ENCODE peak calls at places on chromosomes 13 and 19, in six cellular contexts. One of them, this sample, is unnamed.

GRCh38 chr13:24680258-24680920 is at the start of gene ATP12A:
- DNase-seq in AG10803: no peak
- DNase-seq in T-helper 2 cell: peak; percentile 47
- DNase-seq in breast epithelium: no peak
- DNase-seq in progenitor cell of endocrine pancreas: peak; percentile 70
- DNase-seq in NCI-H1105: no peak
- DNase-seq in this sample: no peak

GRCh38 chr19:38004505-38005223 is 97.7 kb downstream of the SIPA1L3 start:
- DNase-seq in AG10803: peak; percentile 97
- DNase-seq in T-helper 2 cell: peak; percentile 6
- DNase-seq in breast epithelium: peak; percentile 96
- DNase-seq in progenitor cell of endocrine pancreas: peak; percentile 18
- DNase-seq in NCI-H1105: peak; percentile 91
- DNase-seq in this sample: peak; percentile 98

GRCh38 chr13:27954406-27954851 is 14.7 kb downstream of the CDX2 start:
- DNase-seq in AG10803: peak; percentile 31
- DNase-seq in T-helper 2 cell: no peak
- DNase-seq in breast epithelium: no peak
- DNase-seq in progenitor cell of endocrine pancreas: no peak
- DNase-seq in NCI-H1105: no peak
- DNase-seq in this sample: no peak

GRCh38 chr19:16893686-16893990 is 4.8 kb downstream of the F2RL3 start:
- DNase-seq in AG10803: no peak
- DNase-seq in T-helper 2 cell: no peak
- DNase-seq in breast epithelium: no peak
- DNase-seq in progenitor cell of endocrine pancreas: no peak
- DNase-seq in NCI-H1105: no peak
- DNase-seq in this sample: no peak

GRCh38 chr19:8208119-8208709 is 956 bp upstream of the CERS4 start:
- DNase-seq in AG10803: no peak
- DNase-seq in T-helper 2 cell: no peak
- DNase-seq in breast epithelium: peak; percentile 73
- DNase-seq in progenitor cell of endocrine pancreas: no peak
- DNase-seq in NCI-H1105: no peak
- DNase-seq in this sample: no peak

GRCh38 chr13:67238277-67238859 is 8.2 kb upstream of the PCDH9 start:
- DNase-seq in AG10803: peak; percentile 32
- DNase-seq in T-helper 2 cell: peak; percentile 12
- DNase-seq in breast epithelium: no peak
- DNase-seq in progenitor cell of endocrine pancreas: no peak
- DNase-seq in NCI-H1105: no peak
- DNase-seq in this sample: peak; percentile 67

GRCh38 chr19:44476559-44477408 is 23.5 kb downstream of the ZNF180 start:
- DNase-seq in AG10803: peak; percentile 6
- DNase-seq in T-helper 2 cell: peak; percentile 36
- DNase-seq in breast epithelium: no peak
- DNase-seq in progenitor cell of endocrine pancreas: no peak
- DNase-seq in NCI-H1105: peak; percentile 29
- DNase-seq in this sample: peak; percentile 21

GRCh38 chr13:110330491-110331001 is 23.5 kb downstream of the COL4A2 start:
- DNase-seq in AG10803: peak; percentile 81
- DNase-seq in T-helper 2 cell: no peak
- DNase-seq in breast epithelium: no peak
- DNase-seq in progenitor cell of endocrine pancreas: no peak
- DNase-seq in NCI-H1105: no peak
- DNase-seq in this sample: no peak

GRCh38 chr13:74278901-74279300 is 144.7 kb upstream of the KLF12 start:
- DNase-seq in AG10803: no peak
- DNase-seq in T-helper 2 cell: no peak
- DNase-seq in breast epithelium: no peak
- DNase-seq in progenitor cell of endocrine pancreas: no peak
- DNase-seq in NCI-H1105: no peak
- DNase-seq in this sample: no peak

GRCh38 chr19:10603873-10604459 is 16.9 kb upstream of the AP1M2 start:
- DNase-seq in AG10803: peak; percentile 34
- DNase-seq in T-helper 2 cell: peak; percentile 61
- DNase-seq in breast epithelium: no peak
- DNase-seq in progenitor cell of endocrine pancreas: no peak
- DNase-seq in NCI-H1105: no peak
- DNase-seq in this sample: peak; percentile 13

GRCh38 chr19:18833849-18834643 is 2.3 kb downstream of the UPF1 start:
- DNase-seq in AG10803: no peak
- DNase-seq in T-helper 2 cell: no peak
- DNase-seq in breast epithelium: no peak
- DNase-seq in progenitor cell of endocrine pancreas: no peak
- DNase-seq in NCI-H1105: peak; percentile 13
- DNase-seq in this sample: no peak

GRCh38 chr13:112250788-112251445 is 125.2 kb upstream of the SPACA7 start:
- DNase-seq in AG10803: no peak
- DNase-seq in T-helper 2 cell: no peak
- DNase-seq in breast epithelium: no peak
- DNase-seq in progenitor cell of endocrine pancreas: no peak
- DNase-seq in NCI-H1105: no peak
- DNase-seq in this sample: no peak

GRCh38 chr13:109667754-109668360 is 118.5 kb downstream of the IRS2 start:
- DNase-seq in AG10803: no peak
- DNase-seq in T-helper 2 cell: no peak
- DNase-seq in breast epithelium: peak; percentile 32
- DNase-seq in progenitor cell of endocrine pancreas: no peak
- DNase-seq in NCI-H1105: peak; percentile 13
- DNase-seq in this sample: no peak

GRCh38 chr13:94234766-94235165 is 244.7 kb downstream of the DCT start:
- DNase-seq in AG10803: no peak
- DNase-seq in T-helper 2 cell: no peak
- DNase-seq in breast epithelium: no peak
- DNase-seq in progenitor cell of endocrine pancreas: no peak
- DNase-seq in NCI-H1105: no peak
- DNase-seq in this sample: no peak

GRCh38 chr13:112184851-112185371 is 118.0 kb downstream of the SOX1 start:
- DNase-seq in AG10803: no peak
- DNase-seq in T-helper 2 cell: no peak
- DNase-seq in breast epithelium: no peak
- DNase-seq in progenitor cell of endocrine pancreas: no peak
- DNase-seq in NCI-H1105: no peak
- DNase-seq in this sample: no peak

GRCh38 chr19:51690359-51691121 is 2.6 kb upstream of the SPACA6 start:
- DNase-seq in AG10803: peak; percentile 71
- DNase-seq in T-helper 2 cell: peak; percentile 83
- DNase-seq in breast epithelium: peak; percentile 51
- DNase-seq in progenitor cell of endocrine pancreas: peak; percentile 40
- DNase-seq in NCI-H1105: peak; percentile 54
- DNase-seq in this sample: peak; percentile 72

GRCh38 chr19:34500656-34501120 is 19.1 kb downstream of the WTIP start:
- DNase-seq in AG10803: no peak
- DNase-seq in T-helper 2 cell: no peak
- DNase-seq in breast epithelium: no peak
- DNase-seq in progenitor cell of endocrine pancreas: no peak
- DNase-seq in NCI-H1105: no peak
- DNase-seq in this sample: no peak

GRCh38 chr19:27774827-27775226 is 1438.1 kb downstream of the UQCRFS1 start:
- DNase-seq in AG10803: no peak
- DNase-seq in T-helper 2 cell: peak; percentile 23
- DNase-seq in breast epithelium: no peak
- DNase-seq in progenitor cell of endocrine pancreas: no peak
- DNase-seq in NCI-H1105: no peak
- DNase-seq in this sample: no peak

GRCh38 chr13:99956473-99957349 is 14.9 kb downstream of the ZIC5 start:
- DNase-seq in AG10803: no peak
- DNase-seq in T-helper 2 cell: peak; percentile 26
- DNase-seq in breast epithelium: no peak
- DNase-seq in progenitor cell of endocrine pancreas: no peak
- DNase-seq in NCI-H1105: no peak
- DNase-seq in this sample: no peak

GRCh38 chr19:17889609-17890214 is 18.0 kb downstream of the SLC5A5 start:
- DNase-seq in AG10803: peak; percentile 26
- DNase-seq in T-helper 2 cell: no peak
- DNase-seq in breast epithelium: no peak
- DNase-seq in progenitor cell of endocrine pancreas: peak; percentile 54
- DNase-seq in NCI-H1105: no peak
- DNase-seq in this sample: peak; percentile 59

GRCh38 chr13:101300531-101300930 is 115.8 kb downstream of the NALCN start:
- DNase-seq in AG10803: no peak
- DNase-seq in T-helper 2 cell: no peak
- DNase-seq in breast epithelium: no peak
- DNase-seq in progenitor cell of endocrine pancreas: no peak
- DNase-seq in NCI-H1105: no peak
- DNase-seq in this sample: no peak

GRCh38 chr19:38733493-38734175 is 10.6 kb downstream of the CAPN12 start:
- DNase-seq in AG10803: peak; percentile 28
- DNase-seq in T-helper 2 cell: no peak
- DNase-seq in breast epithelium: peak; percentile 25
- DNase-seq in progenitor cell of endocrine pancreas: no peak
- DNase-seq in NCI-H1105: no peak
- DNase-seq in this sample: no peak

GRCh38 chr19:18223860-18224524 is 2.2 kb downstream of the PDE4C start:
- DNase-seq in AG10803: no peak
- DNase-seq in T-helper 2 cell: peak; percentile 34
- DNase-seq in breast epithelium: no peak
- DNase-seq in progenitor cell of endocrine pancreas: no peak
- DNase-seq in NCI-H1105: no peak
- DNase-seq in this sample: no peak

GRCh38 chr13:98571955-98572662 is 4.8 kb downstream of the STK24 start:
- DNase-seq in AG10803: peak; percentile 87
- DNase-seq in T-helper 2 cell: peak; percentile 54
- DNase-seq in breast epithelium: no peak
- DNase-seq in progenitor cell of endocrine pancreas: no peak
- DNase-seq in NCI-H1105: peak; percentile 24
- DNase-seq in this sample: peak; percentile 63